ENCODE peak calls at places on chromosomes 12 and 14, in nine cellular contexts. N is AG04450, B is tibial artery, R is IMR-90, V is prostate gland, D is fibroblast of lung, Y is coronary artery, P is fibroblast of the aortic adventitia, H is astrocyte of the cerebellum. K is an unnamed sample.

GRCh38 chr14:38824691-38825090 is 278.3 kb downstream of the SEC23A start:
- DNase-seq in N (no peak), B (no peak), V (no peak), Y (no peak), D (no peak), H (peak; percentile 19), R (no peak), P (no peak), K (no peak)

GRCh38 chr12:95805864-95806669 is 15.5 kb upstream of the NTN4 start:
- DNase-seq in D (peak; percentile 98), R (peak; percentile 99), Y (no peak), P (peak; percentile 98), H (peak; percentile 49), B (peak; percentile 64), V (no peak), N (peak; percentile 87), K (peak; percentile 73)

GRCh38 chr12:835754-836493 is 83.5 kb downstream of the WNK1 start:
- DNase-seq in Y (no peak), V (no peak), H (no peak), D (no peak), P (no peak), B (no peak), N (no peak), R (no peak), K (no peak)

GRCh38 chr14:103708750-103709187 is 6.5 kb downstream of the XRCC3 start:
- DNase-seq in H (no peak), N (no peak), P (no peak), D (no peak), R (no peak), V (peak; percentile 89), B (no peak), Y (no peak), K (no peak)

GRCh38 chr14:90523544-90523943 is 126.7 kb downstream of the CALM1 start:
- DNase-seq in D (peak; percentile 27), P (peak; percentile 32), B (no peak), H (peak; percentile 70), R (peak; percentile 45), Y (no peak), N (no peak), V (no peak), K (no peak)

GRCh38 chr12:47236109-47236714 is 156.5 kb upstream of the AMIGO2 start:
- DNase-seq in H (peak; percentile 53), R (peak; percentile 88), N (peak; percentile 38), P (peak; percentile 89), B (no peak), V (no peak), D (peak; percentile 79), Y (no peak), K (no peak)

GRCh38 chr12:76158518-76159321 is 74.2 kb upstream of the NAP1L1 start:
- DNase-seq in V (peak; percentile 6), D (peak; percentile 64), B (peak; percentile 21), Y (no peak), H (peak; percentile 66), P (peak; percentile 83), N (peak; percentile 21), R (peak; percentile 84), K (no peak)

GRCh38 chr12:49092086-49092815 is 2.4 kb downstream of the DHH start:
- DNase-seq in N (no peak), D (no peak), B (no peak), H (no peak), R (peak; percentile 30), Y (no peak), V (no peak), P (no peak), K (no peak)

GRCh38 chr14:57732886-57733285 is 133.0 kb downstream of the SLC35F4 start:
- DNase-seq in Y (no peak), N (no peak), V (no peak), B (no peak), R (no peak), P (peak; percentile 65), D (peak; percentile 31), H (peak; percentile 34), K (no peak)

GRCh38 chr14:73809386-73809785 is 42.2 kb upstream of the PTGR2 start:
- DNase-seq in B (no peak), N (no peak), Y (no peak), R (no peak), P (no peak), V (no peak), H (no peak), D (no peak), K (no peak)

GRCh38 chr14:92703516-92703915 is 44.9 kb downstream of the LGMN start:
- DNase-seq in R (no peak), B (no peak), V (no peak), N (no peak), H (no peak), Y (peak; percentile 21), P (no peak), D (no peak), K (no peak)

GRCh38 chr12:5768171-5768879 is 176.7 kb downstream of the ANO2 start:
- DNase-seq in B (peak; percentile 36), N (no peak), V (no peak), H (no peak), Y (peak; percentile 81), R (no peak), P (no peak), D (no peak), K (no peak)

GRCh38 chr14:91284791-91285548 is 40.5 kb upstream of the GPR68 start:
- DNase-seq in P (no peak), D (no peak), B (no peak), H (no peak), V (no peak), Y (no peak), R (no peak), N (no peak), K (no peak)

GRCh38 chr12:117155278-117156060 is 34.8 kb downstream of the FBXO21 start:
- DNase-seq in D (peak; percentile 26), H (peak; percentile 5), P (peak; percentile 8), R (peak; percentile 11), V (peak; percentile 45), Y (no peak), N (no peak), B (no peak), K (no peak)

GRCh38 chr12:93825926-93826599 is 148.9 kb downstream of the CRADD start:
- DNase-seq in P (peak; percentile 96), H (peak; percentile 74), D (peak; percentile 65), N (no peak), B (no peak), R (no peak), V (peak; percentile 44), Y (no peak), K (no peak)

GRCh38 chr14:50064993-50065392 is 51.4 kb downstream of the VCPKMT start:
- DNase-seq in B (peak; percentile 75), Y (no peak), R (no peak), N (no peak), V (no peak), D (peak; percentile 52), P (peak; percentile 71), H (no peak), K (no peak)

GRCh38 chr12:124916370-124917134 is 2.1 kb upstream of the UBC start:
- DNase-seq in H (peak; percentile 70), R (peak; percentile 93), N (no peak), V (peak; percentile 89), P (peak; percentile 96), B (peak; percentile 91), Y (peak; percentile 84), D (peak; percentile 95), K (peak; percentile 91)

GRCh38 chr14:93092606-93093556 is 22.8 kb downstream of the ITPK1 start:
- DNase-seq in D (no peak), Y (no peak), N (no peak), H (no peak), P (no peak), B (no peak), R (no peak), V (no peak), K (no peak)

DNA sequence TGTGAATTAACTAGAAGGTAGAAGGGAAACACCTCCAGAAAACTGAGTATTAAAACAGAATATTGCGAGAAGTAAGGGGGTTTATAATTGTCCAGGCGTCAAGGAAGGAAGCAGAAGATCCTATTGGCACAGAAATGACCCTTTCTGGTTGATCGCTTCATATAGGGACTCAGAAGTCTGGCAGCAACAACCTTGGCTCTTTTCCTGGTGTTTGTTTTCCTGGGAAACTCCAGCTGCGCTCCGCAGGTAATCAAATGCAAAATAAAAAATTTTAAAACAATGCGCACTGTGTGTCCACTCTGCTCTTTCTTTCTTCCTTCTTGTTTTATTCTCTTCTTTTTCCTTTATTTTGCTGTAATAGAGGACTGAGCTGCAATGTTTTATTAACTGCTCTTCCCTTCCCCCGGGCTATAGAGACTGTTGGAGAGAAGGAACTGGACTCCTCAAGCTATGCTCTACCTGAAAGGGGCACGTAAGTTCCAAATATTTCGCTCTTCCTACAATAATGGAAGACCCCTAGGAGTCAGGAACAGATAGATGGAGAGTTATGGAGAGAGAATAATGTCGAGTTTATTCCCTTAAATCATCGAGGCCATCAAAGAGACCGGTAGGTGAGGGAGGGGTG is 737 bp downstream of the SPX start:
- DNase-seq in H (no peak), B (no peak), D (peak; percentile 3), R (no peak), P (peak; percentile 4), N (no peak), Y (no peak), V (no peak), K (no peak)
- H3K4me3 ChIP-seq in H (peak overlapping the region; percentile 63), B (peak overlapping the region; percentile 54), D (peak overlapping the region; percentile 74), R (peak overlapping the region; percentile 50), P (peak overlapping the region; percentile 67), N (peak overlapping the region; percentile 62), Y (peak overlapping the region; percentile 78), V (no peak overlapping the region), K (peak overlapping the region; percentile 77)

DNA sequence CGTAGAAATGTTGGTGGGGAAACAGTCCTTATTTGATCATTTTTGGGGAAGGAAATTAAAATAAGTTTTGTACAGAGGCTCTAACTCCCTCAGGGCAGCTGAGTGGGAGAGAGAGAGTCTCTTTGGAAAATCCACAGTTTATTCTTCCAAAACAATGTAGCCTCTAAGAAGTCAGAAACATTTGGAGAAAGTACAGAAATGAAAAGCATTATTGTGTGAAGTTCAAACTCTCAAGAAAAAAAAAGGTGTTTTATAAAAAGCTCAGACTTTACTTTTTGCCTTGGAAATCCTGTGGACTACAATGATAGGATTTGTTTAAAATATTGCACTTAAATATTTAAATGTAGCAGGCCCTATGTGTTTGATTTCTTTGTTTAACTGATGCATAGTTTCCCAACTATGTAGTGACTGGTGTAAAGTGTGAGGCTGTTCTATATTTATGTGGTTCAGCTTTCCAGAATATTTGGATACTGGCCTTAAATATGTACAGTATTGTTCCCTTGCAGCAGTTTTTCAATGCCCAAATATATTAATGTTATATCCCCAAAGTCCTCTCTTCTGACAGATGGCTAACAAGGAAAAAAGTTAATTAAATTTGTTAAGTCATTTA is 82.0 kb upstream of the OTOGL start:
- DNase-seq in R (peak; percentile 50), N (no peak), B (no peak), V (no peak), P (no peak), H (no peak), D (peak; percentile 25), Y (no peak), K (no peak)
- TF ChIP-seq CTCF in R (no peak), N (no peak), B (no peak), V (no peak), P (no peak), H (no peak), D (no peak), Y (no peak), K (no peak)

GRCh38 chr12:101876861-101877815 is at the start of gene DRAM1:
- DNase-seq in D (peak; percentile 93), B (peak; percentile 89), N (peak; percentile 71), R (peak; percentile 89), H (peak; percentile 50), Y (peak; percentile 93), V (peak; percentile 89), P (peak; percentile 88), K (peak; percentile 42)
- H3K4me3 ChIP-seq in D (peak within 1 kb of the TSS; percentile 90), B (peak within 1 kb of the TSS; percentile 74), N (peak within 1 kb of the TSS; percentile 99), R (peak within 1 kb of the TSS; percentile 99), H (peak within 1 kb of the TSS; percentile 61), Y (peak within 1 kb of the TSS; percentile 84), V (peak within 1 kb of the TSS; percentile 76), P (peak within 1 kb of the TSS; percentile 95), K (peak within 1 kb of the TSS; percentile 79)

GRCh38 chr12:71478277-71478676 is 38.7 kb downstream of the LGR5 start:
- DNase-seq in D (no peak), R (no peak), P (no peak), B (no peak), H (no peak), N (no peak), V (no peak), Y (no peak), K (no peak)
- TF ChIP-seq CTCF in D (no peak), R (peak; percentile 1), P (no peak), B (no peak), H (no peak), N (no peak), V (no peak), Y (no peak), K (no peak)